ENCODE peak calls at places on chromosomes 16 and 17, in five cellular contexts. Z is C1 segment of cervical spinal cord; F is kidney tubule cell; R is activated CD8-positive, alpha-beta memory T cell treated with anti-CD3 and anti-CD28 coated beads for 4 hours; U is stimulated activated CD4-positive, alpha-beta T cell treated with anti-CD3 and anti-CD28 coated beads, Interleukin-2, amount 100 ng/mL, for 48 hours. S is an unnamed sample.

GRCh38 chr17:51078009-51078592 is 42.6 kb downstream of the SPAG9 start:
- DNase-seq in Z (no peak), F (no peak), R (no peak), U (no peak), S (no peak)

GRCh38 chr16:6616746-6617145 is 715.9 kb upstream of the RBFOX1 start:
- DNase-seq in Z (no peak), F (no peak), R (no peak), U (no peak), S (no peak)

GRCh38 chr17:71878271-71878670 is 242.5 kb upstream of the SOX9 start:
- DNase-seq in Z (no peak), F (no peak), R (no peak), U (no peak), S (no peak)

GRCh38 chr16:26391833-26392232 is 674.9 kb upstream of the C16orf82 start:
- DNase-seq in Z (no peak), F (no peak), R (no peak), U (no peak), S (no peak)

GRCh38 chr17:12406623-12407228 is 259.0 kb upstream of the MYOCD start:
- DNase-seq in Z (no peak), F (peak; percentile 11), R (no peak), U (no peak), S (no peak)

GRCh38 chr17:57927048-57927723 is 28.0 kb downstream of the CUEDC1 start:
- DNase-seq in Z (peak; percentile 33), F (peak; percentile 50), R (no peak), U (no peak), S (no peak)

GRCh38 chr16:16143038-16143763 is 80.1 kb downstream of the ABCC6 start:
- DNase-seq in Z (no peak), F (peak; percentile 71), R (no peak), U (no peak), S (no peak)

GRCh38 chr17:48048321-48049140 is at the start of gene NFE2L1:
- DNase-seq in Z (peak; percentile 84), F (peak; percentile 93), R (no peak), U (no peak), S (peak; percentile 57)

GRCh38 chr16:7921360-7921759 is 588.7 kb downstream of the RBFOX1 start:
- DNase-seq in Z (no peak), F (no peak), R (no peak), U (no peak), S (no peak)

S was measured in esophagus squamous epithelium.